ENCODE peak calls at places on chromosomes 4 and X, in seven cellular contexts. One of them, this sample, is unnamed.
A peak's percentile ranks its signal among the peaks of the same experiment; 100 is the strongest.

GRCh38 chr4:41204400-41204978 is 9.9 kb downstream of the APBB2 start:
- DNase-seq in BJ: no peak
- DNase-seq in right lobe of liver: peak; percentile 79
- DNase-seq in Peyer's patch: no peak
- DNase-seq in endodermal cell: no peak
- DNase-seq in CD8-positive, alpha-beta memory T cell: no peak
- DNase-seq in heart left ventricle: peak; percentile 47
- DNase-seq in this sample: no peak

GRCh38 chr4:118158946-118159345 is 124.7 kb downstream of the NDST3 start:
- DNase-seq in CD8-positive, alpha-beta memory T cell: no peak
- DNase-seq in heart left ventricle: no peak
- DNase-seq in BJ: no peak
- DNase-seq in Peyer's patch: no peak
- DNase-seq in right lobe of liver: no peak
- DNase-seq in endodermal cell: no peak
- DNase-seq in this sample: no peak

GRCh38 chr4:178351185-178351584 is 908.9 kb upstream of the AGA start:
- DNase-seq in BJ: no peak
- DNase-seq in endodermal cell: no peak
- DNase-seq in right lobe of liver: no peak
- DNase-seq in heart left ventricle: no peak
- DNase-seq in CD8-positive, alpha-beta memory T cell: no peak
- DNase-seq in Peyer's patch: no peak
- DNase-seq in this sample: no peak

GRCh38 chr4:140222175-140222574 is 68.2 kb upstream of the MAML3 start:
- DNase-seq in endodermal cell: no peak
- DNase-seq in BJ: no peak
- DNase-seq in right lobe of liver: no peak
- DNase-seq in heart left ventricle: no peak
- DNase-seq in CD8-positive, alpha-beta memory T cell: no peak
- DNase-seq in Peyer's patch: no peak
- DNase-seq in this sample: no peak

GRCh38 chr4:85496933-85497332 is 22.0 kb downstream of the ARHGAP24 start:
- DNase-seq in Peyer's patch: no peak
- DNase-seq in heart left ventricle: no peak
- DNase-seq in endodermal cell: no peak
- DNase-seq in BJ: peak; percentile 58
- DNase-seq in CD8-positive, alpha-beta memory T cell: no peak
- DNase-seq in right lobe of liver: no peak
- DNase-seq in this sample: no peak

GRCh38 chr4:52552778-52553177 is 106.3 kb downstream of the USP46 start:
- DNase-seq in CD8-positive, alpha-beta memory T cell: no peak
- DNase-seq in Peyer's patch: no peak
- DNase-seq in right lobe of liver: no peak
- DNase-seq in endodermal cell: no peak
- DNase-seq in BJ: no peak
- DNase-seq in heart left ventricle: no peak
- DNase-seq in this sample: no peak

GRCh38 chr4:84952004-84952403 is 14.5 kb downstream of the WDFY3 start:
- DNase-seq in CD8-positive, alpha-beta memory T cell: no peak
- DNase-seq in Peyer's patch: no peak
- DNase-seq in endodermal cell: no peak
- DNase-seq in heart left ventricle: no peak
- DNase-seq in right lobe of liver: no peak
- DNase-seq in BJ: peak; percentile 31
- DNase-seq in this sample: no peak

GRCh38 chr4:72468904-72469502 is 100.0 kb downstream of the ADAMTS3 start:
- DNase-seq in CD8-positive, alpha-beta memory T cell: no peak
- DNase-seq in endodermal cell: no peak
- DNase-seq in Peyer's patch: no peak
- DNase-seq in right lobe of liver: no peak
- DNase-seq in BJ: no peak
- DNase-seq in heart left ventricle: no peak
- DNase-seq in this sample: no peak

DNA sequence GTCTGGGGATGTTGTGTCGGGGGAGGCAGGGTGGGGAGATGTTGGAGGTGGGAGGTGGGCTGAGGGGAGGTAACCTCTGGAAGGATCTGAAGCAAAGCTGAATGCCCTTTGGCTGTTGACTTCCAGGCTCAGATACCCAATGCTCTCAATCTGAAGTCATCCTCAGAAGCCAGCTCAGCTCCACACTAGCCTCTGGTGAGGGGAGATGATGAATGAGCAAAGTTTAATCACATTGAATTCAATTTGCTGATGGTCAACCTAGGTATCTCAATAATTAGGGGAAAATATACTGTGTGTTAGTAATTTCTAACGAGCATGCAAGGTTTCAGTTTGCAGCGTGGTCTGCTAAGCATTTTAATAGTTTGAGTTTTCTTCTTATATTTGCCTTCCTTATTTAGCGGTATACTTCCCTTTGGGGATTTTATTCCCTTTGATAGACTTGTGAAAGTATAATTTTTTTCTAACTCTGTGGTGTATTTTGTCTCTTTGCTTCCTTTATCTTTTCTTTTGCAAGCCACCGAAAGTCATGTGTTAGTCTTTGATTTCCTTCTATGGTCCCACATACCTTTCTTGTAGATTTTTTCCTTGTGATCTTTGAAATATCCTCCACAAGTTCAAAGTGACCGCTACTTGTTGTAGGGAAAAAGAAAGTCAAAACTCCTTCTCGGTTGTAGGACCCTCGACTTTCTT is 146.3 kb upstream of the LEF1 start:
- DNase-seq in BJ: no peak
- DNase-seq in Peyer's patch: no peak
- DNase-seq in endodermal cell: no peak
- DNase-seq in heart left ventricle: no peak
- DNase-seq in right lobe of liver: no peak
- DNase-seq in CD8-positive, alpha-beta memory T cell: no peak
- DNase-seq in this sample: no peak
- H3K4me3 ChIP-seq in BJ: no peak overlapping the region
- H3K4me3 ChIP-seq in Peyer's patch: no peak overlapping the region
- H3K4me3 ChIP-seq in endodermal cell: no peak overlapping the region
- H3K4me3 ChIP-seq in heart left ventricle: no peak overlapping the region
- H3K4me3 ChIP-seq in right lobe of liver: no peak overlapping the region
- H3K4me3 ChIP-seq in CD8-positive, alpha-beta memory T cell: peak overlapping the region; percentile 44
- H3K4me3 ChIP-seq in this sample: no peak overlapping the region

DNA sequence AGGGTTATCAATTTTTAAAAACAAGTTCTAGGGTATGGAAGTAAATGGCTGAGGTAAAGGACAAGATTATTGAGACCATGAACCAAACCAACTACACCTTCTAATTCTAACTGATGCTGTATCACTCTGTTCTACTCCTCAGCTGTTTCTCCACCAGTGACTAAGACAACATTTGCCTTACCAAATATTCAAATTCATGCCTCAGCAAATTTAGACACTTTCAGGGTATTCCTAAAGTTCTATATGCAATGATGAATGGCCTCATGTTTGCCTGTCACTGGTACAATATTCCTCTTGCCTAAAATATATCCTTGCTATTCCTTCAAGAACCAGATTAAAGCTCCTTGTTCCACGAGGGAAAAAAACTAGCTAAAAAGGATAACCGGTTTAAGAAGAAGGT is 5.0 kb downstream of the RPL9 start:
- DNase-seq in heart left ventricle: no peak
- DNase-seq in BJ: no peak
- DNase-seq in Peyer's patch: no peak
- DNase-seq in right lobe of liver: no peak
- DNase-seq in CD8-positive, alpha-beta memory T cell: no peak
- DNase-seq in endodermal cell: no peak
- DNase-seq in this sample: no peak
- H3K36me3 ChIP-seq in heart left ventricle: peaks cover 89% of the 10 kb centered on the region
- H3K36me3 ChIP-seq in BJ: peaks cover 12% of the 10 kb centered on the region
- H3K36me3 ChIP-seq in Peyer's patch: no peaks in the 10 kb centered on the region
- H3K36me3 ChIP-seq in right lobe of liver: peaks cover 40% of the 10 kb centered on the region
- H3K36me3 ChIP-seq in CD8-positive, alpha-beta memory T cell: peaks cover 51% of the 10 kb centered on the region
- H3K36me3 ChIP-seq in endodermal cell: peaks cover 84% of the 10 kb centered on the region
- H3K36me3 ChIP-seq in this sample: peaks cover 50% of the 10 kb centered on the region

GRCh38 chrX:130529531-130529930 is 127.7 kb downstream of the RBMX2 start:
- DNase-seq in heart left ventricle: no peak
- DNase-seq in right lobe of liver: no peak
- DNase-seq in BJ: no peak
- DNase-seq in Peyer's patch: no peak
- DNase-seq in endodermal cell: no peak
- DNase-seq in CD8-positive, alpha-beta memory T cell: no peak
- DNase-seq in this sample: peak; percentile 33

GRCh38 chrX:130524476-130525194 is 122.8 kb downstream of the RBMX2 start:
- DNase-seq in right lobe of liver: no peak
- DNase-seq in CD8-positive, alpha-beta memory T cell: no peak
- DNase-seq in Peyer's patch: no peak
- DNase-seq in endodermal cell: no peak
- DNase-seq in BJ: no peak
- DNase-seq in heart left ventricle: no peak
- DNase-seq in this sample: no peak

GRCh38 chrX:130523460-130524394 is 121.9 kb downstream of the RBMX2 start:
- DNase-seq in BJ: no peak
- DNase-seq in heart left ventricle: peak; percentile 36
- DNase-seq in endodermal cell: peak; percentile 80
- DNase-seq in right lobe of liver: no peak
- DNase-seq in CD8-positive, alpha-beta memory T cell: no peak
- DNase-seq in Peyer's patch: no peak
- DNase-seq in this sample: peak; percentile 89
- H3K4me3 ChIP-seq in BJ: peak overlapping the region; percentile 43
- H3K4me3 ChIP-seq in heart left ventricle: peak overlapping the region; percentile 30
- H3K4me3 ChIP-seq in endodermal cell: peak overlapping the region; percentile 78
- H3K4me3 ChIP-seq in right lobe of liver: no peak overlapping the region
- H3K4me3 ChIP-seq in CD8-positive, alpha-beta memory T cell: no peak overlapping the region
- H3K4me3 ChIP-seq in Peyer's patch: no peak overlapping the region
- H3K4me3 ChIP-seq in this sample: peak overlapping the region; percentile 60

GRCh38 chr4:153623491-153623890 is 60.6 kb upstream of the TLR2 start:
- DNase-seq in heart left ventricle: no peak
- DNase-seq in endodermal cell: no peak
- DNase-seq in right lobe of liver: no peak
- DNase-seq in Peyer's patch: no peak
- DNase-seq in BJ: no peak
- DNase-seq in CD8-positive, alpha-beta memory T cell: no peak
- DNase-seq in this sample: no peak
- H3K36me3 ChIP-seq in heart left ventricle: peaks cover 99% of the 10 kb centered on the region
- H3K36me3 ChIP-seq in endodermal cell: peaks cover 10% of the 10 kb centered on the region
- H3K36me3 ChIP-seq in right lobe of liver: peaks cover 53% of the 10 kb centered on the region
- H3K36me3 ChIP-seq in Peyer's patch: no peaks in the 10 kb centered on the region
- H3K36me3 ChIP-seq in BJ: peaks cover 13% of the 10 kb centered on the region
- H3K36me3 ChIP-seq in CD8-positive, alpha-beta memory T cell: peaks cover 78% of the 10 kb centered on the region
- H3K36me3 ChIP-seq in this sample: peaks cover 13% of the 10 kb centered on the region

GRCh38 chr4:39700500-39700899 is 2.6 kb downstream of the UBE2K start:
- DNase-seq in CD8-positive, alpha-beta memory T cell: no peak
- DNase-seq in heart left ventricle: no peak
- DNase-seq in right lobe of liver: no peak
- DNase-seq in Peyer's patch: no peak
- DNase-seq in BJ: no peak
- DNase-seq in endodermal cell: no peak
- DNase-seq in this sample: no peak
- H3K4me3 ChIP-seq in CD8-positive, alpha-beta memory T cell: peak overlapping the region; percentile 10
- H3K4me3 ChIP-seq in heart left ventricle: peak overlapping the region; percentile 98
- H3K4me3 ChIP-seq in right lobe of liver: no peak overlapping the region
- H3K4me3 ChIP-seq in Peyer's patch: no peak overlapping the region
- H3K4me3 ChIP-seq in BJ: no peak overlapping the region
- H3K4me3 ChIP-seq in endodermal cell: peak overlapping the region; percentile 100
- H3K4me3 ChIP-seq in this sample: no peak overlapping the region